ENCODE peak calls at places on chromosomes 4 and X, in five cellular contexts. Z is right lobe of liver, P is left ventricle myocardium inferior, U is SK-N-SH, Y is spleen. N is an unnamed sample. For H3K4me1, the result is how much of the 10 kb centered on the place peaks cover.

GRCh38 chrX:153301746-153302145 is 19.8 kb downstream of the PNMA6F start:
- DNase-seq in Z (no peak), P (no peak), U (no peak), Y (no peak), N (no peak)

GRCh38 chrX:72128881-72129280 is 2.8 kb downstream of the RTL5 start:
- DNase-seq in Z (no peak), P (no peak), U (peak), Y (no peak), N (no peak)

GRCh38 chr4:24559889-24560288 is 24.5 kb downstream of the DHX15 start:
- DNase-seq in Z (no peak), P (no peak), U (no peak), Y (no peak), N (no peak)

GRCh38 chr4:106816501-106816900 is 219.6 kb downstream of the DKK2 start:
- DNase-seq in Z (no peak), P (no peak), U (no peak), Y (no peak), N (no peak)

GRCh38 chr4:21948347-21949072 is at the start of gene KCNIP4:
- DNase-seq in Z (peak), P (no peak), U (peak), Y (peak), N (no peak)

GRCh38 chr4:123777297-123777859 is 380.8 kb downstream of the SPRY1 start:
- DNase-seq in Z (no peak), P (peak), U (no peak), Y (no peak), N (no peak)

GRCh38 chrX:9171841-9172240 is 137.9 kb upstream of the FAM9B start:
- DNase-seq in Z (no peak), P (no peak), U (no peak), Y (no peak), N (no peak)

GRCh38 chrX:68824565-68825125 is 4.2 kb upstream of the EFNB1 start:
- DNase-seq in Z (no peak), P (no peak), U (no peak), Y (no peak), N (no peak)

DNA sequence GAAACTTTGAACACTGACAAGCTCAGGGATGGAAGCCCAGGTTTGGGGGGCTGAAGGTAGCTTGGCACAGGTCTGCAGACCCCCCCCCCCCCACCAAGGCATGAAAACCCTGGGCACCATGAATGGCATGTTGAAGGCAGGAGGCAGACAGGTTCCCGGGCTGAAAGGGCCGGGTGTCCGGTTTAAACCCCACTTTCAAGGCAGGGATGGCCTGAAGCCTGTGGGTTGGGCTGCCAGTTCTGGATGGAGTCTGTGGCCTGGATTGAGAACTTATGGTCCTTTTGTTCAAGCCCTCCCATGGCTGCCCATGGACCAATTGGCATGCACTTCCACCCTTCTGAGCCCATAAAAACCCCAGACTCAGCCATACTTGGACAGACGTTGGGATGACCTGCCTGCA is 616.9 kb downstream of the ADGRL3 start:
- DNase-seq in Z (no peak), P (no peak), U (no peak), Y (no peak), N (no peak)
- H3K4me1 ChIP-seq in Z (under half), P (under half), U (under half), Y (under half), N (under half)

GRCh38 chr4:81030061-81030616 is 369 bp upstream of the BMP3 start:
- DNase-seq in Z (no peak), P (no peak), U (no peak), Y (no peak), N (no peak)

GRCh38 chr4:81031389-81032173 is 1.1 kb downstream of the BMP3 start:
- DNase-seq in Z (no peak), P (no peak), U (peak), Y (peak), N (no peak)

GRCh38 chr4:81032174-81032551 is 1.7 kb downstream of the BMP3 start:
- DNase-seq in Z (no peak), P (no peak), U (no peak), Y (no peak), N (no peak)

GRCh38 chr4:81032805-81033684 is 2.5 kb downstream of the BMP3 start:
- DNase-seq in Z (no peak), P (no peak), U (no peak), Y (no peak), N (no peak)

DNA sequence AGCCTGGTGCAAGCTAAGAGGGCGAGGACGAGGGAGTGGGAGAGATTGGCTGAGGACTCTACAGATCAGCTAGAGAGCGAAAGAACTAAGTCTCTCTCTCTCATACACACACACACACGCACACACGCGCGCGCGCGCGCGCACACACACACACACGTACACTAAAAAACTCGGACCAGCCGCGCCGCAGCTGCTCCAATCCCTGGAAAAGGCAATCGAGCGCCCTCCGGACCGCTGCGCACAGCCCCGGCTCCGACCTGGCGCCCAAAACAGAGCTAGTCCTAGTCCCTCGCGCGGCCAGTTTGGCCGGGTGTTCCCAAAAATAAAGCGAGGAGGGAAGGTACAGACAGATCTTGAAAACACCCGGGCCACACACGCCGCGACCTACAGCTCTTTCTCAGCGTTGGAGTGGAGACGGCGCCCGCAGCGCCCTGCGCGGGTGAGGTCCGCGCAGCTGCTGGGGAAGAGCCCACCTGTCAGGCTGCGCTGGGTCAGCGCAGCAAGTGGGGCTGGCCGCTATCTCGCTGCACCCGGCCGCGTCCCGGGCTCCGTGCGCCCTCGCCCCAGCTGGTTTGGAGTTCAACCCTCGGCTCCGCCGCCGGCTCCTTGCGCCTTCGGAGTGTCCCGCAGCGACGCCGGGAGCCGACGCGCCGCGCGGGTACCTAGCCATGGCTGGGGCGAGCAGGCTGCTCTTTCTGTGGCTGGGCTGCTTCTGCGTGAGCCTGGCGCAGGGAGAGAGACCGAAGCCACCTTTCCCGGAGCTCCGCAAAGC is at the start of gene BMP3:
- DNase-seq in Z (no peak), P (no peak), U (no peak), Y (peak), N (no peak)
- H3K4me3 ChIP-seq in Z (peak), P (peak), U (peak), Y (peak), N (peak)

DNA sequence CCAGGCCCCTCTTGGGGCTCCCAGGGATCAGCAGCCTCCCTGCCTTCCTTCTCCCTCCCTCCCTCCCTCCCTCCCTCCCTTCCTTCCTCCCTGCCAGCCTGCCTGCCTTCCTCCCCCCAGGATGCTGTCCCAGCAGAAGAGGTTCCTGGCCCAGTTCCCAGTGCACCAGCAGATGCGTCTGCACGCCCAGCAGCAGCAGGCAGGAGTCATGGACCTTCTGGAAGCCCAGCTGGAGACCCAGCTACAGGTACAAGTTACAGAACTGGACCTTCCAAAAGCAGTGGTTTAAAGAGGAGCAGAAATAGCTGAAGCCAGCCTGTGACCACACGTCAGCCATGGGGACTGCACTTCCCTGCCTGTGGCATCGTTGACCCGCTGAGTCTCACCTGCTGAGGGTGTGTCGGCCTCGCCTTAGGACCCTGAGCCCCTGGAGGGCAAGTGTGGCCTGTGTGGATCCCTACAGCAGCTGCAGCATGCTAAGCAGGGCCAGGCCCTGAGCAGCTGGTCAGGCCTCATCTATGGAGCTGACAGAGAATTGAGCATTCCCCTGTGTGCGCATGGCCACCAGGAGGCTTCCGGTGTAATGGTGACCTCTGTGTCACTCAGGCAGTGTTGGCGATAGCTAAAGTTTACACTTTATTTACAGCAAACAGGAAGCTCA is 84.7 kb downstream of the CRMP1 start:
- DNase-seq in Z (no peak), P (no peak), U (peak), Y (peak), N (no peak)
- TF ChIP-seq CTCF in Z (no peak), P (no peak), U (no peak), Y (no peak), N (no peak)

GRCh38 chr4:94409947-94410346 is 41.8 kb upstream of the PDLIM5 start:
- DNase-seq in Z (no peak), P (no peak), U (no peak), Y (no peak), N (no peak)
- H3K4me1 ChIP-seq in Z (under half), P (half or more), U (half or more), Y (under half), N (half or more)

GRCh38 chr4:173852775-173853174 is 322.7 kb upstream of the HAND2 start:
- DNase-seq in Z (no peak), P (no peak), U (no peak), Y (no peak), N (no peak)
- H3K4me3 ChIP-seq in Z (no peak), P (no peak), U (no peak), Y (no peak), N (no peak)

DNA sequence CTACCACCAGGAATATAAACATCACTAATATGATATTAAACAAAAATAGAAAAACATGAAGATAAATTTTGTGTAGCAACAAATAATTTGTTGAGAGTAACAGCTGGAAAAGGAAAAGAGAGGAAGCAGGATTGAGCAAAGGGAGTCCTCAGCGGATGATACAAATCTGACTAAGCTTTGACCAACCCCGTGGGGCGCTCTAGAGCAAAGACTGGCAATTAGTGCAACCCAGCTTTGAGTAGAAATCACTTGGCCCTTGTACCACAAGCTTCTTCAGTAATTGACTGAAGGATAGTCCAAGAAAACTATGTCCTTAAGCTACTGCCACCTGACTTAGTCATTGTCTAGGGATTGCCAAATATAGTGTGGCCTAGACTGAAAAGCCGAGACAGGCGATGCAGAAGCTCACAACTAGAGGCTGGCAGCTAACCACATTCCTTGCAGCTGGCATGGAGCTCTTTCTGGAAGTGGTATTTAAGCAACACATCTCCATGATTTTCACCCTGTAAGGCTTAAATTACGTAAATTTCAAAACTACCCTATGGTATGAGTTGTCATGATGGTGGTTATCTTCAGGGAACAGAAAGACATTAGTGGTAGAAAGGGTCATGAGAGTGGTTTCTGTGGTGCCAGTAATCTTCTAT is 396.0 kb downstream of the PDGFC start:
- DNase-seq in Z (no peak), P (no peak), U (no peak), Y (peak), N (no peak)
- TF ChIP-seq CTCF in Z (no peak), P (no peak), U (peak), Y (no peak), N (no peak)